ENCODE peak calls at places on chromosomes 1 and 21, in four cellular contexts. X is K562, O is H1, E is HepG2. L is an unnamed sample.
A peak's percentile ranks its signal among the peaks of the same experiment; 100 is the strongest.

GRCh38 chr1:111082421-111083192 is 57.3 kb downstream of the DRAM2 start:
- DNase-seq in X (no peak), O (no peak), E (no peak), L (no peak)

GRCh38 chr1:114080511-114081144 is 73.0 kb downstream of the SYT6 start:
- DNase-seq in X (peak; percentile 38), O (no peak), E (no peak), L (no peak)

GRCh38 chr1:21937034-21937371 is at the start of gene HSPG2:
- DNase-seq in X (no peak), O (no peak), E (no peak), L (no peak)

GRCh38 chr1:16621300-16621658 is 7.9 kb upstream of the NBPF1 start:
- DNase-seq in X (no peak), O (no peak), E (no peak), L (no peak)

GRCh38 chr1:157404063-157404501 is 148.2 kb downstream of the FCRL5 start:
- DNase-seq in X (no peak), O (no peak), E (no peak), L (no peak)

GRCh38 chr1:94819945-94820746 is at the start of gene SLC44A3:
- DNase-seq in X (no peak), O (peak; percentile 17), E (peak; percentile 26), L (peak; percentile 35)

GRCh38 chr1:36856126-36856525 is 178.2 kb downstream of the GRIK3 start:
- DNase-seq in X (no peak), O (peak; percentile 21), E (no peak), L (no peak)

GRCh38 chr1:53957231-53957818 is 11.2 kb downstream of the LRRC42 start:
- DNase-seq in X (peak; percentile 26), O (no peak), E (peak; percentile 80), L (no peak)

GRCh38 chr1:24635195-24635843 is 7.8 kb upstream of the SRRM1 start:
- DNase-seq in X (peak; percentile 37), O (no peak), E (peak; percentile 72), L (peak; percentile 76)

GRCh38 chr1:195591917-195592672 is 1016.1 kb downstream of the KCNT2 start:
- DNase-seq in X (no peak), O (no peak), E (no peak), L (peak; percentile 8)

GRCh38 chr1:59057801-59058200 is 239.1 kb upstream of the FGGY start:
- DNase-seq in X (no peak), O (no peak), E (no peak), L (no peak)

GRCh38 chr1:107664882-107665871 is 299.8 kb downstream of the VAV3 start:
- DNase-seq in X (no peak), O (no peak), E (no peak), L (no peak)

GRCh38 chr1:51421961-51422360 is 91.6 kb upstream of the TTC39A start:
- DNase-seq in X (peak; percentile 51), O (no peak), E (peak; percentile 33), L (peak; percentile 24)

GRCh38 chr1:158039380-158039779 is 45.9 kb downstream of the KIRREL1 start:
- DNase-seq in X (no peak), O (no peak), E (no peak), L (no peak)

GRCh38 chr1:228650946-228651345 is 84.3 kb upstream of the RHOU start:
- DNase-seq in X (no peak), O (no peak), E (no peak), L (no peak)

GRCh38 chr1:77900687-77901293 is 12.4 kb downstream of the NEXN start:
- DNase-seq in X (peak; percentile 11), O (peak; percentile 21), E (peak; percentile 42), L (peak; percentile 66)

GRCh38 chr1:62384276-62385005 is 52.4 kb upstream of the USP1 start:
- DNase-seq in X (no peak), O (no peak), E (no peak), L (no peak)

GRCh38 chr1:42922687-42923366 is 35.8 kb downstream of the SLC2A1 start:
- DNase-seq in X (peak; percentile 82), O (peak; percentile 53), E (peak; percentile 77), L (peak; percentile 83)

GRCh38 chr1:1063945-1064831 is 9.9 kb downstream of the RNF223 start:
- DNase-seq in X (peak; percentile 91), O (no peak), E (peak; percentile 58), L (peak; percentile 67)

GRCh38 chr1:59554011-59554673 is 257.2 kb downstream of the FGGY start:
- DNase-seq in X (no peak), O (no peak), E (no peak), L (no peak)

GRCh38 chr1:203311368-203312301 is 6.3 kb downstream of the BTG2 start:
- DNase-seq in X (peak; percentile 79), O (no peak), E (no peak), L (no peak)

DNA sequence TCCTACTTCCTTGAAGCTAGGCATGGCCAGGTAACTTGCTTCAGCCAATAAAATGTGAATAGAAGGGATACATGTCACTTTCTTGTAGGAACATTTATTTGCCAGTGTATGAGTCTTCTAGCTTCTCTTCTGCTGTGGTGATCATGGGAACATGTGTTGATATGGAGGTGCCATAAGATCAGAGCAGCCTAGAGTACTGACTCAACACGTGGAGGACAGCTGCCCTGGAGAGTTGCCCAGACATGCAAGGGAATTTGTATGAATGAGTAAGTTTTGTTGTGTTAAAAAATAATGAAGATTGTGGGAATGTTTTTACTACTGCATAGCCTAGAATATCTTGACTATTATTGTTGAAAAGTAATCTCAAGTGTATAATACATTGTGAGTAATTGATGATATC is 502.3 kb downstream of the NUF2 start:
- DNase-seq in X (no peak), O (no peak), E (no peak), L (no peak)
- TF ChIP-seq PHF8 in X (no peak), O (no peak), E (no peak), L (no peak)

DNA sequence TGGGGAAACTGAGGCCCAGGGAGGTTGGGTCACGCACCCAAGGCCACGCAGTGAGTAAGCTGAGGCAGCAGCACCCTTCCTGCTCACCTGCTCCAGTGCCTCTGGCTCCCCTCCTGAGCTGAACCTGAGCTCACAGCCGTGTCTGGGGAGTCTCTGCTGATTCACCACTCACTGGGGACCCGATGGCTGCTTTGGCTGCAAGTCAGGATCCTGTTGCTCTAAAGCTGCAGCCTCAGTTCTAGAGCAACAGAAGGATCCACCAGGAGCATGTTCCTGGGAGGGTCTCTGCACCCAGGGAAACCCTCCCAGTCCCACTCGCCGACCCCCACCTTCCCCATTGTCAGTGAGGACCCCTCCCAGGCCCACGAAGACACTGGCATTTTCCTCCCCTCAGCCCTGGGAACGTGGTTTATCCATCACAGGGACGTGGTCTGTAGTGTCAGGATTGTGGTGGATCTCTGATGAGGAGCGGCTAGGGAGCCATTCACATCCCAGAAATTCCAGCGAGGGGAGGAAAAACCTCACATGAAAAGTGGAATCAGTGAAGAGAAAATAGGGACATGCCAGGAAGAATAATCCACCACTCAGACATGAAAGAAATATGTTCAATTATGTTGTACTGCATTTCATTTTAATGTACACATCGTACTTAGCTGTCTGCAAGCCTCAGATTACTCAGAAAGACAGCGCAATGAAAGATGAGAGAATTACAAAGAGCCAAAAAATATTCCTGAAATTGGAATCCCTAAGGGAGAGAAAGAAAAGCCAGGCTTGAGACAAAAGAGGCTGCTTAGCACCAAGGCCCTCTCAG is 447.3 kb downstream of the MATN1 start:
- DNase-seq in X (no peak), O (no peak), E (no peak), L (no peak)
- TF ChIP-seq PHF8 in X (no peak), O (no peak), E (no peak), L (no peak)

GRCh38 chr1:180167721-180168467 is 13.2 kb downstream of the QSOX1 start:
- DNase-seq in X (peak; percentile 39), O (peak; percentile 81), E (peak; percentile 31), L (peak; percentile 83)
- TF ChIP-seq PHF8 in X (no peak), O (no peak), E (no peak), L (no peak)

DNA sequence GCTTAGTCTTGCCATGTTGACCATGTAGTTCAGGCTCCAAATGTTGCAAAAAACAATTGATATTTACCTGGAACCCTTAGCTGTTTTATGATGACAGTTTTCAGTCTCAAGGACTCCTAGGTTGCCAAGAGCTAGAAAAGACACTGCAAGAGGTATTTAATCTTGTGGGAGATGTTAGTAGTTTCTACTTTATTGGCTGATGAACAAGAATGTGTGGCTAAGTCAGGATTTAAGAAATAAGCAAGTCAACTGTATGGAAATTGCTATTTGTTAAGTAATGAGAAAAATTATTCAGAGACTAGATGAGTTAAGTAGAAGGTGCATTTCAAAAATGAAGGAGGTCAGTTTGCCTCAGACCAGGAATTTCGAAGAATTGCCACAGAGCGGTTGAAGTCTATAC is 639.7 kb upstream of the USP24 start:
- DNase-seq in X (no peak), O (no peak), E (no peak), L (no peak)
- TF ChIP-seq PHF8 in X (no peak), O (no peak), E (no peak), L (no peak)

GRCh38 chr1:191707288-191707687 is 451.0 kb upstream of the RGS18 start:
- DNase-seq in X (no peak), O (no peak), E (no peak), L (no peak)
- TF ChIP-seq PHF8 in X (no peak), O (no peak), E (no peak), L (no peak)

DNA sequence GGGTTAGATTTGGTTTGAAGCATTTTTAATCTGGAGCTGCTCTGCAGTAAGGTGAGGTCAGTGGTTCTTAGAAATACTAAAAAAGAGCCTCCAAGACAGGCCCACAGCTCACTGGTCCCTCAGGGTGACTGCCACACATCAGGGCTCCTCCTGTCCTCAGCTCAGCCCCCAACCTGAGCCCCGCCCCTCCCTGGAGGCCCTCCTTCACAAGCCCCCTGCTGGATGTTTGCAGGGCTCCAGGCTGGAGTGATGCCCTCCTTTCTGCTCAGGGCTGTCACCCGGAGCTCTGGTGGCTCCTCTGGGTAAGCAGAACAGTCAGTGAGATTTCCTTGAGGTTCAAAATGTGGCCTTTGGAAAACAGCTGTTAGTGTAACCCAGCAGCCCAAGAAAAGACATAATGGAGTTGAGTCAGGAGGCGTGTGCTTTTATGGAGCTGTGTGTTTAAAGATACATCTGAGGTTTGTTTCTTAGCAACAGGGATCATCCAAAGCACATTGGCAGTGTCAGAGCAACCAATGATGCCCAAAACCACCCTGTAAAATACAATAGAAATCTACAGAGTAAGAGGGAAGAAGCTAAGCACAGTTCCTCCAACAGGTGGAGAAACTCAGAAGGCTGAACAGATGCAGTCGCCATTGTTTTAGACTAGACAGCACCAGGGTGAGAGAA is 21.4 kb downstream of the STUM start:
- DNase-seq in X (peak; percentile 80), O (no peak), E (peak; percentile 16), L (peak; percentile 31)
- TF ChIP-seq PHF8 in X (no peak), O (no peak), E (no peak), L (no peak)

DNA sequence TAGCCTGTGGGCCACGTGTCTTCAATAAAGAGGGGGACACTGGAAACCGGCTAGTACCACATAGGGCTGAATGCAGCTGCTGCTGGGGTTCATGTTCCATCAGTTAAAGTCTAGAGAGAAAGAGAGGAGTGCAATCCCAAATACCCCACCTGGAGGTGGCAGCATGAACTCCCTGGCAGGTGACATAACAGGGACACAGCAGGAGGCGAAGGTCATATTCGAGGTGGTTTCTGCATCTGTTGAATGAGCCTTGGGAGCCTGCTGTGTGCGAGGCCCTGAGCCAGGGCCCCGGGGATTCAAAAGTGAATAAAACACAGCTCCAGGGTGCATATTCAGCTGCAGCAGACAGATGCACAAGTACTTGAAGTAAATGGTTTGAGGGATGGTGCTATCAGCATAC is 456.9 kb downstream of the SETD4 start:
- DNase-seq in X (no peak), O (no peak), E (no peak), L (no peak)
- TF ChIP-seq PHF8 in X (no peak), O (no peak), E (no peak), L (no peak)

GRCh38 chr21:31498985-31499384 is 154.9 kb upstream of the TIAM1 start:
- DNase-seq in X (no peak), O (no peak), E (no peak), L (no peak)
- TF ChIP-seq PHF8 in X (no peak), O (no peak), E (no peak), L (no peak)